ENCODE peak calls at places on chromosomes 11 and 22, in four cellular contexts. K is osteoblast, G is colonic mucosa, B is sigmoid colon. A is an unnamed sample. For H3K4me1 and H3K9me3, the result is how much of the 10 kb centered on the place peaks cover.

GRCh38 chr11:5846689-5847088 is 5.0 kb upstream of the OR52E6 start:
- DNase-seq in K (no peak), B (no peak), G (no peak), A (no peak)

GRCh38 chr11:130522284-130522961 is 74.0 kb downstream of the ADAMTS15 start:
- DNase-seq in B (peak), G (peak), K (peak), A (peak)

GRCh38 chr11:23280088-23280487 is 419.8 kb upstream of the CCDC179 start:
- DNase-seq in G (no peak), B (no peak), K (no peak), A (no peak)

GRCh38 chr11:111631666-111632039 is 29.4 kb downstream of the SIK2 start:
- DNase-seq in B (no peak), G (no peak), K (no peak), A (no peak)

GRCh38 chr22:30883586-30884145 is 84.9 kb downstream of the MORC2 start:
- DNase-seq in B (no peak), G (no peak), K (peak), A (no peak)

GRCh38 chr11:1825785-1826451 is 8.9 kb upstream of the SYT8 start:
- DNase-seq in B (no peak), K (peak), G (no peak), A (no peak)

GRCh38 chr11:130318031-130318673 is 3.4 kb upstream of the ZBTB44 start:
- DNase-seq in G (no peak), K (no peak), B (no peak), A (no peak)

GRCh38 chr11:33936745-33937612 is 45.1 kb upstream of the LMO2 start:
- DNase-seq in G (peak), B (peak), K (peak), A (no peak)

GRCh38 chr11:134275534-134276395 is at the start of gene GLB1L3:
- DNase-seq in B (no peak), K (peak), G (no peak), A (peak)

GRCh38 chr11:102603091-102603490 is 22.0 kb downstream of the MMP20 start:
- DNase-seq in G (no peak), K (no peak), B (no peak), A (no peak)

GRCh38 chr11:123103326-123103980 is 41.5 kb upstream of the HSPA8 start:
- DNase-seq in B (peak), K (peak), G (peak), A (no peak)

GRCh38 chr11:64892411-64892831 is 14.0 kb upstream of the EHD1 start:
- DNase-seq in B (no peak), K (no peak), G (peak), A (peak)

GRCh38 chr11:78830277-78830676 is 255.6 kb upstream of the NARS2 start:
- DNase-seq in K (no peak), B (no peak), G (no peak), A (no peak)

GRCh38 chr11:78179459-78180071 is 8.9 kb downstream of the KCTD21 start:
- DNase-seq in G (no peak), B (no peak), K (no peak), A (no peak)

GRCh38 chr11:11410626-11411025 is 57.6 kb upstream of the CSNK2A3 start:
- DNase-seq in B (no peak), K (no peak), G (no peak), A (no peak)

GRCh38 chr11:73399159-73400090 is 23.2 kb downstream of the RELT start:
- DNase-seq in K (peak), B (peak), G (no peak), A (no peak)

GRCh38 chr11:73429121-73429740 is 53.0 kb downstream of the RELT start:
- DNase-seq in K (peak), G (no peak), B (no peak), A (no peak)

GRCh38 chr11:122737951-122738693 is 82.6 kb downstream of the UBASH3B start:
- DNase-seq in B (no peak), G (no peak), K (peak), A (no peak)

GRCh38 chr11:84905411-84905810 is 721.7 kb downstream of the DLG2 start:
- DNase-seq in K (no peak), G (no peak), B (no peak), A (no peak)

GRCh38 chr11:64234840-64235379 is 526 bp downstream of the VEGFB start:
- DNase-seq in B (no peak), G (peak), K (peak), A (peak)

GRCh38 chr22:33553493-33553892 is 366.8 kb downstream of the LARGE1 start:
- DNase-seq in K (no peak), B (no peak), G (no peak), A (no peak)

GRCh38 chr11:59666969-59667368 is 1.9 kb downstream of the PATL1 start:
- DNase-seq in B (no peak), K (peak), G (no peak), A (no peak)

GRCh38 chr11:15113381-15113780 is 1.3 kb upstream of the INSC start:
- DNase-seq in G (no peak), K (no peak), B (no peak), A (no peak)

GRCh38 chr11:113729456-113729855 is 23.3 kb upstream of the TMPRSS5 start:
- DNase-seq in G (no peak), B (no peak), K (peak), A (no peak)

GRCh38 chr11:10272132-10272531 is 21.9 kb downstream of the SBF2 start:
- DNase-seq in B (no peak), K (no peak), G (no peak), A (no peak)

GRCh38 chr11:34439521-34440258 is 956 bp downstream of the CAT start:
- DNase-seq in G (peak), K (no peak), B (no peak), A (no peak)

GRCh38 chr22:39313258-39314001 is 6.0 kb downstream of the RPL3 start:
- DNase-seq in G (no peak), K (peak), B (no peak), A (no peak)

GRCh38 chr11:121426476-121427454 is 25.3 kb upstream of the SORL1 start:
- DNase-seq in B (peak), G (peak), K (peak), A (peak)

GRCh38 chr11:123006860-123007542 is 25.4 kb upstream of the BSX start:
- DNase-seq in B (no peak), K (peak), G (no peak), A (no peak)

GRCh38 chr11:13463779-13464290 is 813 bp upstream of the BTBD10 start:
- DNase-seq in B (no peak), G (no peak), K (no peak), A (no peak)

GRCh38 chr11:13011366-13012036 is 2.4 kb downstream of the RASSF10 start:
- DNase-seq in G (no peak), B (no peak), K (no peak), A (no peak)

GRCh38 chr11:132604446-132604845 is 927.9 kb downstream of the OPCML start:
- DNase-seq in G (no peak), B (no peak), K (peak), A (no peak)

GRCh38 chr11:89566972-89567371 is 75.8 kb upstream of the NOX4 start:
- DNase-seq in B (no peak), K (no peak), G (no peak), A (no peak)

GRCh38 chr22:17281026-17281809 is 62.0 kb upstream of the ADA2 start:
- DNase-seq in G (no peak), B (peak), K (no peak), A (no peak)

GRCh38 chr22:49006207-49007012 is 821.3 kb downstream of the BRD1 start:
- DNase-seq in B (no peak), G (no peak), K (no peak), A (no peak)

GRCh38 chr22:19292262-19293230 is 1.0 kb upstream of the CLTCL1 start:
- DNase-seq in G (peak), K (no peak), B (no peak), A (peak)

GRCh38 chr11:129257512-129257911 is 65.4 kb upstream of the ARHGAP32 start:
- DNase-seq in G (no peak), K (no peak), B (no peak), A (no peak)

GRCh38 chr11:57249384-57250319 is 12.6 kb upstream of the APLNR start:
- DNase-seq in B (peak), K (no peak), G (peak), A (peak)

GRCh38 chr11:61815790-61816735 is 740 bp downstream of the FADS1 start:
- DNase-seq in K (peak), B (peak), G (peak), A (peak)

GRCh38 chr11:61817471-61818202 is 834 bp upstream of the FADS1 start:
- DNase-seq in G (no peak), K (no peak), B (no peak), A (no peak)

GRCh38 chr11:61814958-61815789 is 1.6 kb downstream of the FADS1 start:
- DNase-seq in G (peak), B (peak), K (peak), A (peak)

GRCh38 chr11:61814242-61814957 is 2.4 kb downstream of the FADS1 start:
- DNase-seq in K (no peak), G (peak), B (no peak), A (peak)

DNA sequence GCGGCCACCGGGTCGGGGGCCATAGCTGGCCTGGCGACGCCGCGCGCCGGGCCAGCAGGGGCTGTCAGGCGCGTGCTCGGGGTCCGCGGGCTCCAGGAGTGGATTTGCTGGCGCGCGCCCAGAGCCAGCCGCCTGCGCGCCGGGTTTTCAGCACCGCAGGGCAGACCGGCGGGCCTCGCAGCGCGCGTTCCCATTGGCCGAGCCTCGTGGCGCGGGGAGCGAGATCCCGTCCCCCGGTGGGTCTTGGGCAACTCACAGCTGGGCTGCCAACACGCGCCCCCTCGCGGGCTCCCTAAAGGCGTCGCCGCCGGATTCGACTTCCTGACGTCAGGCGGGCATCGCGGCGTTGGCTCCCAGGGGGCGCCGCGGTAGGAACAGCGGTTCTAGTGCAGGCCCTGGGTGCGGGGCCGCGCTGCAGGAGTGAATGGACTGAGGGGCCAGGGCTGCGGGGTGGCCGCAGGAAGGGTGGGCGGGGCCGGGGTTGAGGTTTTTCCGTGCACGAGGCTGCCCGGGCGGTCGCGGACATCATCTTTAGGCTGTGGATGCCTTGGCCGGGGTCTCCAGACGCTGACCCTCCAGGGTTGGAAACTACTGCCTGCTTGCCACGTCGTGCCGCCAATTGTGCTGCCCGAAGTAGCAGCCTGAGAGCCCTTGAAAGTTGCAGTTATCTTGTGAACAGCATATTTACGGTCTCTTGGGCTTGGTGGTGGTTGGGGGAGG is at the start of gene FADS1:
- DNase-seq in G (peak), B (peak), K (peak), A (peak)
- TF ChIP-seq CTCF in G (peak), B (no peak), K (peak), A (peak)

DNA sequence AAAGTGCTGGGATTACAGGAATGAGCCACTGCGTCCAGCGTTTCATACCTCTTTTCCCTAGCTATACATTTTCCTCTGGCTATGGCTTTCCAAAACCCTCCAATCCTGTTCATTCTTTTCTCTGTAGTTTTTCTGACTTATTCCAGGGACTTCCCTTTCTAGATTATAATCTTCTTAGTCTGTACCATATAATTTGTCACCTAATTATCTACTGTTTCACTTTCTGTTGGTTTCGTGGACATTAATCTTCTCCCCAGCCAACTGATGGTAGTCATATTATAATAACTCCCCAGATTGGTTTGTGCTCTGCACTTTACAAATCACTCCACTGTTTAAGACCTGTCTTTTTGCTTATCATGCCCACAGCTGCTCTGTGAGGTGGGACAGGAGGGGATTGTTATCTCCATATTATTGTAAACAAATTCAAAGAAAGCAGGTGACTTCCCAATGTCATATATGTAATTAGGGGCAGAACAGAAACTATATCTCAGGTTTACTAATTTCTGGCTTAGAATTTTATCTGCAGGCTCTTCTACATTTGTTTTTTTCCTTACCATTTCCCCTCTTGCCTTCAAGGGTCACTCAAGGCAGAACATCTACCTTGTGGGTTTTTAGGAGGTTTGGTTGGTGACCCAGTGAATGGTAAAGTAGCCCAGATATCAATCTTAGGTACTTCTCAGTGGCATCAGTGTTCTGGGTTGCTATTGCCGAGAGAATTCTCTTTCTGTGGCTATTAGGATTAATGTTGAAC is 23.9 kb downstream of the STIM1 start:
- DNase-seq in B (no peak), K (no peak), G (no peak), A (no peak)
- H3K4me1 ChIP-seq in B (under half), K (under half), G (under half), A (under half)

GRCh38 chr11:100469835-100470234 is 217.3 kb upstream of the ARHGAP42 start:
- DNase-seq in G (no peak), B (no peak), K (no peak), A (no peak)
- H3K9me3 ChIP-seq in G (under half), B (under half), K (under half), A (under half)

GRCh38 chr11:94629741-94630140 is 62.6 kb downstream of the PIWIL4 start:
- DNase-seq in K (no peak), G (no peak), B (no peak), A (no peak)

GRCh38 chr11:94635072-94635471 is 67.9 kb downstream of the PIWIL4 start:
- DNase-seq in K (no peak), B (no peak), G (no peak), A (no peak)

GRCh38 chr11:94636388-94636787 is 69.2 kb downstream of the PIWIL4 start:
- DNase-seq in K (no peak), G (no peak), B (no peak), A (no peak)

DNA sequence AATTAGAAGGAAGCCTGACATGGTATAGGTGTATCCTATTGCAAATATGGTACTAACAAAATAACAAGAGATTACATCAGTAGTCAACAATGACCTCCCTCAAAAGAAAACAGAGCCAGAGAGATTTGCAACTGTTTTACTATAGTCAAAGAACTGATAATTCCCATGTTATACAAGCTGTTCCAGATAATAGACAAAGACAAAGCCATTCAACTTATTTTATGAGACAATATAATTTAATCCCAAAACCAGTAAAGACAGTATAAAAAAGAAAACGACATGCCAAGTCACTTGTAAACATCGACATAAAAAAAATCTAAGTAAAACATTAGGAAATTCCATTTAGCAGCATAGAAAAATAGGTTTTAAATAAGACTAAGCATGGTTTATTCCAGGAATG is 65.2 kb downstream of the PIWIL4 start:
- DNase-seq in B (no peak), G (no peak), K (no peak), A (no peak)
- TF ChIP-seq CTCF in B (no peak), G (no peak), K (no peak), A (no peak)

DNA sequence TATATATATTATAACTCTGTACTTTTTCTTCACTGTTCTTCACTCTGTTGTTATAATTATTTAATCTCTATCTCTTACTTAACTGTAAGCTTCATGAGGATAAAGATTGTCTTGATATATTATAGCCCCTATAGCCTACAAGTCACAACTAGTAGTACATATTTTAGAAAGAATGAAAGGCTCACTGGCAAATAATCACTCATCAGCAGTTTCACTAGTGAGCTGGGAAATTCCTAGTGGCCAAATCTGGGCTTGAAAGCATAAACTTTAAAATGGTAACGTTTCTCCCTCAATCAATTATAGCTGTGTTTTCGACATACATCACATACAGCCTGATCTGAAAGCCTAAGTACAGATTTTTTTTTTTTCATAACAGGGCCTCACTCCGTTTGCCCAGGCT is 42.5 kb downstream of the CTSC start:
- DNase-seq in G (no peak), B (no peak), K (no peak), A (no peak)
- H3K4me1 ChIP-seq in G (under half), B (under half), K (under half), A (under half)

DNA sequence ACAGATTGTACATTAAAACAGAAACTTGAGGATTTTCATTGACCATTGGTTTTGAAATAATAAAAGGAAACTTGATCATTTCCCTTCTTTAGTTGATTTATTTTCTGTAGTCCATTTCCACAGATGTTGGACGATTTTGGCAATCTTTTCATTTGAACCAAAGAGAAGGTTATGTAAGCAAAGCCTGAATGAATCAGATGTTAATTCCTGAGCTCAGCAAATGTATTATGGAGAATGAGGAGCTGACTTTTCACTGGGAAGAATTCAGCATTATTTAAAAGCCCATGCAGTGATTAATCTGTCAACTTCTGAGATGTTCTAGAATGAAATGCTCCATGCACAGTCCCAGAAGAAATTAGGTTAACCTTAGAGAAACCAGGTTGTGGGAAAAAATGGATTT is 29.0 kb downstream of the ELMOD1 start:
- DNase-seq in G (no peak), K (no peak), B (no peak), A (no peak)
- H3K9me3 ChIP-seq in G (under half), K (under half), B (under half), A (under half)

GRCh38 chr22:27314276-27314807 is 487.2 kb downstream of the MN1 start:
- DNase-seq in B (no peak), G (peak), K (no peak), A (no peak)

GRCh38 chr22:27318516-27318915 is 483.0 kb downstream of the MN1 start:
- DNase-seq in K (peak), B (no peak), G (peak), A (peak)

GRCh38 chr22:27317961-27318360 is 483.6 kb downstream of the MN1 start:
- DNase-seq in B (no peak), G (peak), K (no peak), A (peak)

GRCh38 chr22:27315833-27316232 is 485.7 kb downstream of the MN1 start:
- DNase-seq in K (no peak), G (no peak), B (no peak), A (no peak)

GRCh38 chr22:27317156-27317555 is 484.4 kb downstream of the MN1 start:
- DNase-seq in G (peak), B (no peak), K (no peak), A (no peak)
- TF ChIP-seq CTCF in G (no peak), B (no peak), K (peak), A (no peak)

GRCh38 chr22:40593460-40594273 is 42.9 kb downstream of the MRTFA start:
- DNase-seq in B (no peak), K (no peak), G (no peak), A (no peak)

GRCh38 chr22:40592352-40593113 is 44.0 kb downstream of the MRTFA start:
- DNase-seq in G (peak), B (no peak), K (no peak), A (peak)

GRCh38 chr22:40595497-40596234 is 40.9 kb downstream of the MRTFA start:
- DNase-seq in G (no peak), K (no peak), B (no peak), A (no peak)

GRCh38 chr22:40594346-40594745 is 42.2 kb downstream of the MRTFA start:
- DNase-seq in B (no peak), G (no peak), K (no peak), A (no peak)

DNA sequence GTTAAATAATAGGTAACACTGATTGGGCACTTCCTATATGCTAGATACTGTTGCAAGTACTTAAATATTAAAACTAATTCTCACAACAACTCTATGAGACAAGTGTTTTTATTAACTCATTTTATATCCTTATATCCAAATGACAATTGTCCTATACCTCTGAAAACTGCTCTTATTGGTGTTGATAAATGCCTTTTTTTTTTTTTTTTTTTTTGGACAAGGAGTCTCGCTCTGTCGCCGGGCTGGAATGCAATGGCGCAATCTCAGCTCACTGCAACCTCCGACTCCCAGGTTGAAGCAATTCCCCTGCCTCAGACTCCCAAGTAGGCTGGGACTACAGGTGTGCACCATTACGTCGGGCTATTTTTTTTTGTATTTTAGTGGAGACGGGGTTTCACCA is 41.6 kb downstream of the MRTFA start:
- DNase-seq in G (no peak), K (no peak), B (no peak), A (no peak)
- H3K4me1 ChIP-seq in G (under half), K (under half), B (under half), A (under half)

GRCh38 chr22:47736166-47737034 is 974.0 kb downstream of the TBC1D22A start:
- DNase-seq in G (no peak), B (no peak), K (no peak), A (no peak)
- H3K9me3 ChIP-seq in G (under half), B (under half), K (under half), A (under half)

A was measured in mucosa of descending colon.